ENCODE peak calls at places on chromosomes 3 and 15, in nine cellular contexts. A, N, D, B, Y, V, X, J and C are unnamed samples.

GRCh38 chr3:105907790-105908189 is 39.0 kb upstream of the CBLB start:
- DNase-seq in A (no peak), N (no peak), D (no peak), B (no peak), Y (no peak), V (no peak), X (no peak), J (no peak), C (peak)

GRCh38 chr3:14876942-14877341 is 58.2 kb downstream of the FGD5 start:
- DNase-seq in A (no peak), N (no peak), D (peak), B (no peak), Y (no peak), V (peak), X (no peak), J (peak), C (no peak)

GRCh38 chr15:58039260-58040035 is 26.1 kb downstream of the ALDH1A2 start:
- DNase-seq in A (no peak), N (no peak), D (no peak), B (no peak), Y (no peak), V (no peak), X (no peak), J (peak), C (no peak)

GRCh38 chr15:75307778-75308390 is 25.2 kb downstream of the GOLGA6D start:
- DNase-seq in A (no peak), N (peak), D (peak), B (no peak), Y (no peak), V (no peak), X (peak), J (peak), C (peak)

GRCh38 chr3:127238602-127239001 is 45.7 kb downstream of the PRR23E start:
- DNase-seq in A (no peak), N (no peak), D (no peak), B (no peak), Y (no peak), V (no peak), X (no peak), J (peak), C (no peak)

GRCh38 chr3:124557433-124558232 is 172.6 kb upstream of the UMPS start:
- DNase-seq in A (no peak), N (peak), D (peak), B (no peak), Y (no peak), V (no peak), X (no peak), J (peak), C (no peak)

GRCh38 chr15:70014860-70015490 is 82.7 kb downstream of the TLE3 start:
- DNase-seq in A (no peak), N (no peak), D (no peak), B (peak), Y (no peak), V (no peak), X (peak), J (no peak), C (no peak)

GRCh38 chr15:34292591-34292990 is 45.0 kb downstream of the SLC12A6 start:
- DNase-seq in A (no peak), N (no peak), D (no peak), B (no peak), Y (no peak), V (no peak), X (no peak), J (no peak), C (no peak)

GRCh38 chr3:193078996-193079731 is 161.5 kb upstream of the MB21D2 start:
- DNase-seq in A (no peak), N (no peak), D (no peak), B (no peak), Y (no peak), V (no peak), X (no peak), J (no peak), C (peak)

GRCh38 chr15:98514034-98514622 is 134.2 kb upstream of the IGF1R start:
- DNase-seq in A (no peak), N (no peak), D (no peak), B (no peak), Y (no peak), V (no peak), X (no peak), J (no peak), C (no peak)

GRCh38 chr15:65032823-65033537 is 3.5 kb upstream of the MTFMT start:
- DNase-seq in A (peak), N (peak), D (peak), B (peak), Y (no peak), V (peak), X (peak), J (peak), C (peak)

GRCh38 chr15:88238618-88239430 is 17.7 kb downstream of the NTRK3 start:
- DNase-seq in A (no peak), N (peak), D (no peak), B (no peak), Y (no peak), V (no peak), X (no peak), J (no peak), C (peak)

GRCh38 chr15:74780983-74781672 is 752 bp upstream of the CSK start:
- DNase-seq in A (no peak), N (peak), D (no peak), B (peak), Y (no peak), V (no peak), X (no peak), J (peak), C (no peak)